ENCODE peak calls at places on chromosomes 7 and 10, in six cellular contexts. A, R, H, Q, M and X are unnamed samples.

GRCh38 chr10:79285315-79286185 is 61.7 kb upstream of the PPIF start:
- DNase-seq in H (no peak), R (no peak), Q (no peak), A (no peak), M (no peak), X (no peak)

GRCh38 chr10:70856454-70856853 is 31.9 kb downstream of the PCBD1 start:
- DNase-seq in R (no peak), Q (no peak), H (no peak), A (no peak), M (no peak), X (no peak)

GRCh38 chr7:130288829-130289228 is 4.1 kb upstream of the CPA4 start:
- DNase-seq in Q (no peak), A (no peak), M (no peak), R (no peak), H (no peak), X (no peak)

GRCh38 chr7:93873998-93874574 is 16.5 kb downstream of the TFPI2 start:
- DNase-seq in A (no peak), R (no peak), Q (no peak), M (no peak), H (no peak), X (no peak)

GRCh38 chr7:127258111-127258510 is 5.4 kb upstream of the GRM8 start:
- DNase-seq in Q (no peak), R (no peak), H (no peak), A (no peak), M (no peak), X (no peak)

GRCh38 chr10:82750538-82750937 is 875.5 kb downstream of the NRG3 start:
- DNase-seq in Q (no peak), M (no peak), A (no peak), R (no peak), H (no peak), X (no peak)

GRCh38 chr7:14196555-14196954 is 207.1 kb upstream of the ETV1 start:
- DNase-seq in A (no peak), M (no peak), H (no peak), Q (no peak), R (no peak), X (no peak)

GRCh38 chr7:102220229-102220850 is 66.3 kb upstream of the SH2B2 start:
- DNase-seq in M (no peak), H (no peak), Q (no peak), R (no peak), A (no peak), X (no peak)

GRCh38 chr7:78679477-78679876 is 774.0 kb downstream of the MAGI2 start:
- DNase-seq in A (no peak), M (no peak), Q (no peak), H (no peak), R (no peak), X (no peak)

GRCh38 chr10:74194999-74195398 is 44.0 kb downstream of the ADK start:
- DNase-seq in A (no peak), Q (no peak), H (no peak), R (no peak), M (no peak), X (no peak)

GRCh38 chr10:88386204-88386877 is 196.8 kb downstream of the RNLS start:
- DNase-seq in R (no peak), A (no peak), Q (no peak), M (no peak), H (no peak), X (no peak)

GRCh38 chr10:113411456-113411855 is 141.4 kb upstream of the HABP2 start:
- DNase-seq in A (no peak), H (no peak), M (no peak), Q (no peak), R (no peak), X (no peak)

GRCh38 chr7:158995514-158995913 is 139.2 kb downstream of the DYNC2I1 start:
- DNase-seq in M (no peak), Q (no peak), H (no peak), R (no peak), A (no peak), X (no peak)

GRCh38 chr10:114367676-114368391 is 36.5 kb downstream of the AFAP1L2 start:
- DNase-seq in Q (no peak), H (no peak), A (no peak), M (no peak), R (no peak), X (no peak)

GRCh38 chr7:127264219-127264618 is 11.5 kb upstream of the GRM8 start:
- DNase-seq in H (no peak), R (no peak), A (no peak), Q (no peak), M (no peak), X (no peak)

GRCh38 chr10:119371704-119372663 is 164.6 kb downstream of the GRK5 start:
- DNase-seq in M (no peak), Q (no peak), R (no peak), A (no peak), H (no peak), X (no peak)

GRCh38 chr7:70435634-70436033 is 696.3 kb upstream of the GALNT17 start:
- DNase-seq in A (no peak), M (no peak), Q (no peak), H (no peak), R (no peak), X (no peak)

GRCh38 chr10:34746094-34746493 is 69.0 kb downstream of the PARD3 start:
- DNase-seq in A (no peak), R (no peak), Q (no peak), H (no peak), M (no peak), X (no peak)

GRCh38 chr10:124611738-124612137 is 132.4 kb downstream of the FAM53B start:
- DNase-seq in Q (no peak), R (no peak), H (no peak), M (no peak), A (peak), X (no peak)

GRCh38 chr10:110789604-110790428 is 81.9 kb upstream of the PDCD4 start:
- DNase-seq in Q (peak), A (no peak), M (no peak), H (no peak), R (peak), X (no peak)

GRCh38 chr7:127252736-127253288 is at the start of gene GRM8:
- DNase-seq in M (peak), Q (peak), A (no peak), R (peak), H (peak), X (peak)

GRCh38 chr7:29319719-29320521 is 125.3 kb downstream of the CHN2 start:
- DNase-seq in R (peak), Q (peak), H (no peak), A (no peak), M (peak), X (no peak)

GRCh38 chr7:86747698-86748097 is 104.0 kb downstream of the GRM3 start:
- DNase-seq in M (no peak), R (peak), H (no peak), A (no peak), Q (no peak), X (no peak)